ENCODE peak calls at places on chromosomes 6 and 20, in nine cellular contexts. Z is right lobe of liver, H is pancreas, F is breast epithelium, J is fibroblast of lung, P is tibial artery, O is PC-3, D is SK-N-SH, I is heart left ventricle. M is an unnamed sample. For H3K4me1 and H3K27me3, the result is how much of the 10 kb centered on the place peaks cover.

GRCh38 chr6:169986848-169987498 is 235.6 kb downstream of the ERMARD start:
- DNase-seq in Z (peak), H (no peak), F (no peak), J (no peak), P (peak), O (no peak), D (no peak), I (no peak), M (no peak)

GRCh38 chr6:129359811-129360787 is 349.9 kb downstream of the ARHGAP18 start:
- DNase-seq in Z (no peak), H (no peak), F (no peak), J (no peak), P (no peak), O (no peak), D (no peak), I (no peak), M (no peak)

GRCh38 chr6:49541936-49542335 is 8.5 kb upstream of the C6orf141 start:
- DNase-seq in Z (no peak), H (no peak), F (no peak), J (peak), P (no peak), O (peak), D (no peak), I (no peak), M (no peak)

GRCh38 chr20:24165336-24166126 is 177.0 kb upstream of the GGTLC1 start:
- DNase-seq in Z (no peak), H (no peak), F (no peak), J (no peak), P (no peak), O (no peak), D (no peak), I (no peak), M (no peak)

GRCh38 chr6:130505808-130506207 is 140.0 kb downstream of the TMEM200A start:
- DNase-seq in Z (no peak), H (no peak), F (no peak), J (peak), P (no peak), O (no peak), D (no peak), I (no peak), M (no peak)

GRCh38 chr6:169263836-169264608 is 10.4 kb upstream of the THBS2 start:
- DNase-seq in Z (no peak), H (no peak), F (no peak), J (peak), P (no peak), O (peak), D (peak), I (peak), M (no peak)

GRCh38 chr6:42493914-42494539 is 42.3 kb upstream of the TRERF1 start:
- DNase-seq in Z (no peak), H (no peak), F (no peak), J (no peak), P (no peak), O (no peak), D (no peak), I (no peak), M (no peak)

GRCh38 chr6:111663692-111664564 is 58.2 kb upstream of the TRAF3IP2 start:
- DNase-seq in Z (no peak), H (no peak), F (no peak), J (peak), P (peak), O (no peak), D (peak), I (peak), M (no peak)

GRCh38 chr20:19976595-19977372 is 40.4 kb upstream of the NAA20 start:
- DNase-seq in Z (no peak), H (no peak), F (no peak), J (peak), P (peak), O (peak), D (no peak), I (peak), M (peak)

GRCh38 chr6:75601608-75602163 is at the start of gene SENP6:
- DNase-seq in Z (peak), H (peak), F (peak), J (peak), P (peak), O (peak), D (peak), I (peak), M (peak)

GRCh38 chr6:159989882-159990480 is 21.1 kb downstream of the IGF2R start:
- DNase-seq in Z (no peak), H (no peak), F (no peak), J (peak), P (no peak), O (peak), D (no peak), I (no peak), M (no peak)

GRCh38 chr20:19815553-19815991 is 57.5 kb downstream of the RIN2 start:
- DNase-seq in Z (no peak), H (no peak), F (no peak), J (peak), P (no peak), O (peak), D (no peak), I (peak), M (no peak)

GRCh38 chr6:47376930-47377329 is 67.2 kb upstream of the TNFRSF21 start:
- DNase-seq in Z (no peak), H (no peak), F (no peak), J (no peak), P (no peak), O (no peak), D (no peak), I (no peak), M (no peak)

GRCh38 chr20:63092660-63093215 is 86.0 kb upstream of the BHLHE23 start:
- DNase-seq in Z (peak), H (peak), F (peak), J (no peak), P (peak), O (no peak), D (no peak), I (peak), M (no peak)

GRCh38 chr20:63560856-63561609 is 7.1 kb downstream of the FNDC11 start:
- DNase-seq in Z (no peak), H (peak), F (no peak), J (no peak), P (no peak), O (no peak), D (no peak), I (no peak), M (no peak)

GRCh38 chr6:1393641-1394283 is 4.4 kb downstream of the FOXF2 start:
- DNase-seq in Z (no peak), H (no peak), F (no peak), J (no peak), P (no peak), O (no peak), D (no peak), I (no peak), M (no peak)

GRCh38 chr20:63461364-63461763 is 11.1 kb downstream of the KCNQ2 start:
- DNase-seq in Z (no peak), H (no peak), F (no peak), J (no peak), P (no peak), O (peak), D (no peak), I (no peak), M (no peak)

GRCh38 chr20:41617931-41618806 is at the start of gene CHD6:
- DNase-seq in Z (peak), H (peak), F (peak), J (peak), P (peak), O (peak), D (peak), I (peak), M (peak)

GRCh38 chr6:43823879-43824740 is 54.1 kb downstream of the VEGFA start:
- DNase-seq in Z (peak), H (peak), F (no peak), J (no peak), P (no peak), O (no peak), D (no peak), I (no peak), M (no peak)

GRCh38 chr20:25399038-25399430 is 8.4 kb upstream of the ABHD12 start:
- DNase-seq in Z (no peak), H (no peak), F (no peak), J (peak), P (no peak), O (peak), D (peak), I (no peak), M (peak)

GRCh38 chr6:147423111-147423510 is 85.4 kb upstream of the SAMD5 start:
- DNase-seq in Z (peak), H (peak), F (no peak), J (no peak), P (no peak), O (no peak), D (no peak), I (no peak), M (no peak)

GRCh38 chr6:6556738-6557503 is 31.6 kb upstream of the LY86 start:
- DNase-seq in Z (no peak), H (peak), F (no peak), J (no peak), P (no peak), O (peak), D (peak), I (peak), M (peak)

GRCh38 chr6:32397252-32397920 is 9.6 kb downstream of the BTNL2 start:
- DNase-seq in Z (no peak), H (no peak), F (no peak), J (peak), P (no peak), O (no peak), D (no peak), I (no peak), M (no peak)

GRCh38 chr20:62860391-62860923 is 1.2 kb downstream of the TCFL5 start:
- DNase-seq in Z (no peak), H (peak), F (peak), J (peak), P (no peak), O (peak), D (no peak), I (no peak), M (no peak)

GRCh38 chr20:32823078-32823477 is 3.3 kb downstream of the MAPRE1 start:
- DNase-seq in Z (no peak), H (no peak), F (no peak), J (peak), P (no peak), O (peak), D (no peak), I (no peak), M (no peak)

GRCh38 chr6:49339096-49339495 is 124.0 kb downstream of the MMUT start:
- DNase-seq in Z (no peak), H (no peak), F (no peak), J (no peak), P (no peak), O (no peak), D (no peak), I (no peak), M (no peak)

GRCh38 chr20:4171538-4172116 is 156.3 kb upstream of the RNF24 start:
- DNase-seq in Z (no peak), H (no peak), F (no peak), J (no peak), P (no peak), O (no peak), D (peak), I (no peak), M (no peak)

GRCh38 chr6:42745083-42745637 is 743 bp downstream of the TBCC start:
- DNase-seq in Z (peak), H (peak), F (no peak), J (peak), P (peak), O (no peak), D (peak), I (peak), M (peak)

GRCh38 chr20:60086936-60087562 is 128.8 kb downstream of the CDH26 start:
- DNase-seq in Z (no peak), H (no peak), F (no peak), J (no peak), P (no peak), O (no peak), D (no peak), I (no peak), M (no peak)

GRCh38 chr6:96794980-96795379 is 42.3 kb downstream of the GPR63 start:
- DNase-seq in Z (no peak), H (no peak), F (no peak), J (peak), P (no peak), O (no peak), D (no peak), I (no peak), M (no peak)

GRCh38 chr6:137115653-137116052 is 57.8 kb downstream of the IL22RA2 start:
- DNase-seq in Z (no peak), H (no peak), F (no peak), J (no peak), P (no peak), O (no peak), D (peak), I (no peak), M (no peak)

GRCh38 chr6:166672624-166673165 is 45.6 kb upstream of the RPS6KA2 start:
- DNase-seq in Z (no peak), H (no peak), F (peak), J (no peak), P (no peak), O (no peak), D (peak), I (no peak), M (no peak)

GRCh38 chr20:4470375-4470774 is 251.3 kb upstream of the PRND start:
- DNase-seq in Z (no peak), H (no peak), F (no peak), J (peak), P (no peak), O (peak), D (peak), I (no peak), M (no peak)

GRCh38 chr20:51800769-51801219 is 1.5 kb downstream of the SALL4 start:
- DNase-seq in Z (no peak), H (peak), F (no peak), J (peak), P (no peak), O (peak), D (peak), I (peak), M (no peak)

GRCh38 chr20:51802170-51802745 is at the start of gene SALL4:
- DNase-seq in Z (no peak), H (peak), F (no peak), J (peak), P (no peak), O (no peak), D (peak), I (no peak), M (no peak)

GRCh38 chr20:51804754-51805153 is 2.4 kb upstream of the SALL4 start:
- DNase-seq in Z (no peak), H (no peak), F (no peak), J (no peak), P (no peak), O (no peak), D (no peak), I (no peak), M (no peak)

GRCh38 chr20:51801220-51801991 is 915 bp downstream of the SALL4 start:
- DNase-seq in Z (no peak), H (peak), F (no peak), J (no peak), P (no peak), O (no peak), D (peak), I (no peak), M (no peak)

DNA sequence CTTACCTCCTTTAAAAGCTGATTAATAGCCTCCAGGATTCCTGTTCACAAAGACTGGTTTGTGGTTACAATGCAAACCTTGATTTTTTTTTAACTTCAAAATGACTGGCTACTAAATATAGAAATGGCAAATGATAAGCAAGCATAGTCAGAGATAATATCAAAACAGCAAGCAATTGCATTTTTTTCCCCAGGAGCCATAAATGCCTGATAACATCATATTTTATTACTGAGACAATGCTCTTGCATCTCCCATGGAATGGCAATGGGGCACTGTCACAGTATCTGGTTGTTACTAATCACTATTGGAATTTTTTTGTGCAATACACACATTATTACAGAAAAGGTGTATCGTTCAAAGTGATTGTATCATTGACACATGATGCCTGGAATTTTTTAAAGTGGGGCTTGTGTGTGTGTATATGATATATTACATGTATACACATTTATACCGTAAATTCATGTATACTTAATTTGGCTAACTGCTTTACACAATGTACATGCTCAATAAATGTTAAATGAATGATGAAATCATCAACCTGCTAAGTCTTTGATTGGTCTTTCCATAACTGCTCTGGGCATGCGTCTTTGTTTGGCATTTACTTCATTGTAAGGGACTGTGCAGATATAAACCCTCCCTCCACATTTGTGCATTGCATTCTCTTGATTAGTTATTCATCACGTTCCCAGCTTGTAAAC is 985 bp upstream of the SALL4 start:
- DNase-seq in Z (no peak), H (no peak), F (no peak), J (peak), P (no peak), O (peak), D (peak), I (no peak), M (no peak)
- H3K4me3 ChIP-seq in Z (no peak), H (no peak), F (no peak), J (no peak), P (no peak), O (no peak), D (no peak), I (no peak), M (no peak)

GRCh38 chr6:158467923-158468322 is 92.0 kb upstream of the TMEM181 start:
- DNase-seq in Z (no peak), H (no peak), F (no peak), J (no peak), P (no peak), O (no peak), D (no peak), I (no peak), M (no peak)

GRCh38 chr6:158471339-158471738 is 88.6 kb upstream of the TMEM181 start:
- DNase-seq in Z (no peak), H (no peak), F (no peak), J (no peak), P (no peak), O (no peak), D (no peak), I (no peak), M (no peak)

GRCh38 chr6:158472453-158472852 is 87.4 kb upstream of the TMEM181 start:
- DNase-seq in Z (no peak), H (no peak), F (no peak), J (no peak), P (no peak), O (no peak), D (peak), I (no peak), M (no peak)

GRCh38 chr6:158465747-158466146 is 94.1 kb upstream of the TMEM181 start:
- DNase-seq in Z (no peak), H (no peak), F (no peak), J (no peak), P (no peak), O (no peak), D (no peak), I (no peak), M (no peak)

GRCh38 chr6:158468666-158469065 is 91.2 kb upstream of the TMEM181 start:
- DNase-seq in Z (no peak), H (no peak), F (no peak), J (no peak), P (no peak), O (peak), D (no peak), I (no peak), M (no peak)
- H3K4me1 ChIP-seq in Z (under half), H (under half), F (under half), J (under half), P (under half), O (under half), D (under half), I (under half), M (under half)

GRCh38 chr6:123805921-123806320 is 2.3 kb downstream of the NKAIN2 start:
- DNase-seq in Z (no peak), H (no peak), F (no peak), J (no peak), P (no peak), O (no peak), D (no peak), I (no peak), M (no peak)

GRCh38 chr6:123803862-123804681 is at the start of gene NKAIN2:
- DNase-seq in Z (peak), H (peak), F (no peak), J (no peak), P (no peak), O (no peak), D (no peak), I (peak), M (no peak)

GRCh38 chr6:123803456-123803861 is 206 bp upstream of the NKAIN2 start:
- DNase-seq in Z (no peak), H (no peak), F (no peak), J (no peak), P (no peak), O (no peak), D (peak), I (no peak), M (no peak)

GRCh38 chr6:123806561-123806960 is 2.9 kb downstream of the NKAIN2 start:
- DNase-seq in Z (no peak), H (no peak), F (no peak), J (no peak), P (no peak), O (no peak), D (no peak), I (no peak), M (no peak)

DNA sequence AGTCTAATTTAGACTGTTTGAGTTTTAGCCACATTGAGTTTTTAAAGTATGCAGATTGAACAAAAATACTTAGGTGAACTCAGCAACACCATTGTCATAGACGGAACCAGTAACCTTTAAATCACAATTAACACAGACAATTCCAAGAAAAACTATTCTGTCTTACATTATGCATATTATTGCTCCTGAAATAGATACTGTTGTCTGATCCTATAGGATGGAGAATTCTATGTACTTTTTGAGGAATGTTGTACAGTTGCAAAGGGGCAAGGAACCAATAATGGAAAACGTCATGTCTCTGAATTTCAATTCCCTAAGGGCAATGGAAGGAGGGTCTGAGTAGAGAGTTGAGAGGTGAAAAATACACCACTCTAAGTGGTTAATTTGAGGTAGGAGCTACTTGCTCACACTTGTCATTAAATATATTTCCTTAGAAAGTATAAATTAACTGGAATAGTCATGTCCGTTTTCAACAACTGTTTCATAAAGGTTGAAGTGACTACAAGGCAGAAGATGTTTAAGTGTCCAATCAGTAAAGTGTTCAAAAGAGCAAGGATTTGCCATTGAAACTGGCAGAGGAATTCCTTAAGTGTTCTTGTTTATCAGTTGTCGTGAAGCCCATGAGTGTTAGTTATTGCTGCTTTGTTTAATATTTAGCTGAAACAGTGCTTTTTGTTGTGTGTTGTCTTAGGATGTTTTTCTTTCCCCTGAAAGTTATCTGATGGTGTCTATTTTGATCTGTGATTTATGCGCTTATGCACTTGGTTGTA is 1.3 kb downstream of the NKAIN2 start:
- DNase-seq in Z (no peak), H (no peak), F (no peak), J (no peak), P (no peak), O (no peak), D (no peak), I (no peak), M (no peak)
- H3K27me3 ChIP-seq in Z (under half), H (under half), F (under half), J (under half), P (under half), O (under half), D (under half), I (under half), M (under half)

DNA sequence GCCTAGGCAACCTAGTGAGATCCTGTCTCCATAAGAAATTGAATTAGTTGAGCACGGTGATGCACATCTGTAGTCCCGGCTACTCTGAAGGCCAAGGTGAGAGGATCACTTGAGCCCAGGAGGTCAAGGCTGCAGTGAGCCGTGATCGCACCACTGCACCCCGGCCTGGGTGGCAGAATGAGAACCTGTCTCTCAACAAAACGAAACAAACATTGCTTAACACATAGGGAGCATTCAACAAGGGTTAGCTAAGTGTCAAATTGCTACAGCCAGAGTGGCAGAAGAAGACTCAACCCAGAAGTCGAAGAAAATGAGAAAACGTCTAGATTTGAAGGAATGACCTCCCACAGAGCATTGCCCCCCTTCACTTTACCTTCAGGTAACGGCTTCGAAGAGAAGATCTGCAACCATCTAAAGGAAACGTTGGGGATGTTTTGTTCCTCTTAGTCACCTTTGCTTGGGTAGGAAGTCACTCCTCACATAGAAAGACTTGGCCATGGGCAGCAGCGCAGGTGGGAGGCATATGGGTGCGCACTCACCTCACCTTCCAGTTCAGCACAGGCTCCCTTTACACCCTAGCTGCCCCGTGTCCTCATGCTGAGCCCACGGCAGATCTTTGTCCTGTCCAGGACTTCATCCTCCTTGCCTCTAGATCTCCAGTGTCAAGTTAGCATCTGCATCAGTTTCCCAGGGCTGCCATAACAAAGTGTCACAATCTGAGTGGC is 63.7 kb upstream of the SHLD1 start:
- DNase-seq in Z (no peak), H (no peak), F (no peak), J (no peak), P (no peak), O (no peak), D (no peak), I (no peak), M (no peak)
- H3K4me3 ChIP-seq in Z (no peak), H (no peak), F (no peak), J (no peak), P (no peak), O (no peak), D (no peak), I (no peak), M (no peak)

M was measured in CD4-positive, alpha-beta memory T cell.